ENCODE peak calls at places on chromosomes 7 and 10, in four cellular contexts. T, C, E and V are unnamed samples.

GRCh38 chr10:33365314-33365713 is 30.8 kb upstream of the NRP1 start:
- DNase-seq in T (no peak), C (no peak), E (peak; percentile 24), V (no peak)

GRCh38 chr7:158353606-158354570 is 233.7 kb downstream of the PTPRN2 start:
- DNase-seq in C (peak; percentile 14), E (peak; percentile 19), T (no peak), V (no peak)

GRCh38 chr7:94297397-94297838 is 97.3 kb upstream of the COL1A2 start:
- DNase-seq in C (peak; percentile 93), E (peak; percentile 98), T (no peak), V (no peak)

GRCh38 chr10:104067525-104067924 is 18.2 kb downstream of the COL17A1 start:
- DNase-seq in E (no peak), C (no peak), T (no peak), V (no peak)

GRCh38 chr7:23235688-23236280 is 10.8 kb upstream of the GPNMB start:
- DNase-seq in T (no peak), E (peak; percentile 63), C (peak; percentile 89), V (no peak)

GRCh38 chr7:46286957-46287356 is 365.9 kb upstream of the IGFBP3 start:
- DNase-seq in C (no peak), T (no peak), E (no peak), V (no peak)

GRCh38 chr10:70851597-70852475 is 36.1 kb downstream of the SGPL1 start:
- DNase-seq in T (no peak), C (no peak), E (no peak), V (no peak)

GRCh38 chr7:131306777-131307176 is 20.9 kb upstream of the MKLN1 start:
- DNase-seq in E (no peak), T (no peak), C (no peak), V (no peak)

GRCh38 chr7:148626828-148627227 is 36.3 kb downstream of the C7orf33 start:
- DNase-seq in E (no peak), T (no peak), C (no peak), V (no peak)

GRCh38 chr10:86188796-86189558 is 177.6 kb downstream of the GRID1 start:
- DNase-seq in C (no peak), E (no peak), T (no peak), V (no peak)

GRCh38 chr10:132685121-132685891 is 100.6 kb downstream of the NKX6-2 start:
- DNase-seq in C (peak; percentile 72), E (peak; percentile 37), T (peak; percentile 75), V (peak; percentile 58)

GRCh38 chr7:40887099-40887498 is 752.3 kb downstream of the SUGCT start:
- DNase-seq in C (no peak), E (peak; percentile 71), T (no peak), V (no peak)

GRCh38 chr10:88932539-88933256 is 19.9 kb downstream of the ACTA2 start:
- DNase-seq in E (peak; percentile 96), T (no peak), C (peak; percentile 83), V (no peak)

GRCh38 chr7:91288208-91288824 is 24.1 kb downstream of the FZD1 start:
- DNase-seq in T (no peak), E (peak; percentile 32), C (no peak), V (no peak)

GRCh38 chr7:2572101-2572842 is 13.5 kb downstream of the IQCE start:
- DNase-seq in T (no peak), E (peak; percentile 33), C (no peak), V (peak; percentile 39)

GRCh38 chr7:44757311-44757710 is 8.7 kb downstream of the ZMIZ2 start:
- DNase-seq in C (no peak), E (no peak), T (no peak), V (no peak)

GRCh38 chr7:155965010-155965409 is 152.7 kb upstream of the SHH start:
- DNase-seq in T (no peak), E (no peak), C (peak; percentile 25), V (no peak)

GRCh38 chr7:100946766-100947365 is 2.5 kb upstream of the MUC3A start:
- DNase-seq in T (no peak), C (no peak), E (no peak), V (no peak)

GRCh38 chr7:131554880-131555516 is 1.4 kb downstream of the PODXL start:
- DNase-seq in C (no peak), T (no peak), E (no peak), V (no peak)

GRCh38 chr10:103512166-103512565 is 18.7 kb downstream of the NEURL1 start:
- DNase-seq in E (no peak), C (no peak), T (no peak), V (no peak)

GRCh38 chr10:49748006-49748405 is 14.1 kb downstream of the OGDHL start:
- DNase-seq in E (no peak), C (no peak), T (no peak), V (no peak)

GRCh38 chr7:116188-116981 is 76.0 kb upstream of the FAM20C start:
- DNase-seq in E (no peak), C (peak; percentile 62), T (no peak), V (no peak)

GRCh38 chr7:76257973-76258372 is 44.5 kb upstream of the HSPB1 start:
- DNase-seq in E (no peak), T (no peak), C (no peak), V (no peak)

GRCh38 chr7:131164025-131164899 is 163.4 kb upstream of the MKLN1 start:
- DNase-seq in E (peak; percentile 91), T (no peak), C (no peak), V (no peak)

GRCh38 chr7:25858562-25859411 is 293.2 kb upstream of the NFE2L3 start:
- DNase-seq in E (no peak), C (no peak), T (no peak), V (no peak)

GRCh38 chr10:69831231-69831855 is 29.6 kb downstream of the COL13A1 start:
- DNase-seq in C (no peak), T (no peak), E (peak; percentile 40), V (no peak)

GRCh38 chr10:71998840-71999194 is 34.6 kb downstream of the CHST3 start:
- DNase-seq in E (peak; percentile 87), C (peak; percentile 86), T (no peak), V (no peak)

GRCh38 chr10:5148678-5149032 is 36.3 kb downstream of the AKR1C8 start:
- DNase-seq in T (no peak), C (no peak), E (no peak), V (no peak)
- H3K27ac ChIP-seq in T (no peak overlapping the region), C (no peak overlapping the region), E (no peak overlapping the region), V (no peak overlapping the region)

DNA sequence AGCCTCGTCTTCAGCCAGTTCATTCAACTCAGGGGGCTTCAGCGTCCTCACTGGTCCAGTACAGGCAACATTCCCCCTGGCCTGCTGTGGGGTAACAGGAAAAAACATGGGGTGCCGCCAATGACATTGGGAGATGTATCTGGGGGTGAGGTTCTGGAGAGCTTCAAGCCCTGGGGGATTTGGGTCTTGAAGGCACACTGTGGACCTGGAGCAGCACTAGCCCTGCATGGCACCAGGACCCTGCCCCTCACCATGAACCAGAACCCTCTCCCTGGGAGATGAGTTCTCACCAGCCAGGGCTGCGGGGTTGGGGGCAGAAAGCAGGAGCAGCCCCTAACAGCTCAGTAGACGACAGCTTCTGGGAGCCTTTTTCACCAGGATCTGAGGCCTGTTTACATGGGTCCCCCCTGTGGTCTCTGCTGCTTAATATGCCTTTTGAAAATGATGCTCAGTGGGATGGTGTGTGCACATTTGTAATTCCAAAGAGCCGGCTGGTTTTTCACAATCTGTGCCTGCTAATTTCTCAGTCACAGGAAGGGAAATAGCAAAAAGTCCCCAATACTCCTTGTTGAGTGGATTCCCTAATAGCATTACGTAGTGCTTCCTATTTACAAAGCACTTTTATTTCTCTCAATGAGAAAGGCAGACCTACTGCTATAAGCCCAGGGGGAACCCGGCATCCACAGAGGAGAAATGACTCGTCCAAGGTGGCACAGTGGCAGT is 509.5 kb downstream of the RPS24 start:
- DNase-seq in T (no peak), E (no peak), C (peak; percentile 62), V (no peak)
- H3K27ac ChIP-seq in T (peak overlapping the region; percentile 69), E (peak overlapping the region; percentile 79), C (peak overlapping the region; percentile 67), V (no peak overlapping the region)

GRCh38 chr7:68187549-68187948 is 1190.9 kb downstream of the TYW1 start:
- DNase-seq in T (no peak), E (no peak), C (no peak), V (no peak)

DNA sequence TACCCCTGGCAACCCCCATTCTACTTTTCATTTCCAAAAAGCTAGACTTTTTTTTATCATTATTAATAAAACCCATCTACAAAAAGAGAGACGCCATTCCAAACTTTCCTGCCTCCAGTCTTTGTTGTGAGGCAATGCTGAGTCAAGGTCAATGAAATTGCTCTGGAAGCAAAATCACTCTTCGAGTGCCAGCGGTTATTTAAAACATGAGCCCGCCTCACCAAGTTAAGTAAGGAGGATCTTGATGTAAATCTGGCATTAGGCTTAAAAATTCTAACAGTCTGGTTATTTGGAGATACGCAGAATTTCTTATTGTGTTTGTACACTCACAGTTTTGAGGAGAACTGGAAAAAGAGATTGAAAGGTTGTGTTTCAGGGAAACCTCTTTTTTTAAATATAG is 1196.3 kb downstream of the TYW1 start:
- DNase-seq in E (no peak), C (no peak), T (no peak), V (no peak)
- H3K27ac ChIP-seq in E (no peak overlapping the region), C (no peak overlapping the region), T (no peak overlapping the region), V (no peak overlapping the region)

DNA sequence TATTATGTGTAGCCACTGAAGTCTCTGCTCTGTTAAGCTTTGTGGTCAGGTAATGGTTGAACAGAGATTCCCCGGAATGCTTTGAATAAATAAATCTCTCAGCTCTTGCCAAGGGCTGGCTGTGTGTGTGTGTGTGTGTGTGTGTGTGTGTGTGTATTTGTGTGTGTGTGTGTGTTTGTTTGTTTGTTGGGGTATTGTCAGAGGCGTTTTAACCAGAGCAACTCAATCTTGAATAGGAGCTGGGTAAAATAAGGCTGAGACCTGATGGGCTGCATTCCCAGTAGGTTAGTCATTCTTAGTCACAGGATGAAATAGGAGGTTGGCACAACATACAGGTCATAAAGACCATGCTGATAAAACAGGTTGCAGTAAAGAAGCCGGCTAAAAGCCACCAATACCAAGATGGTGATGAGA is 256.2 kb upstream of the CACNA2D1 start:
- DNase-seq in T (no peak), C (no peak), E (peak; percentile 31), V (no peak)
- H3K27ac ChIP-seq in T (no peak overlapping the region), C (no peak overlapping the region), E (no peak overlapping the region), V (no peak overlapping the region)

GRCh38 chr10:4403638-4404252 is 422.3 kb upstream of the AKR1E2 start:
- DNase-seq in E (no peak), C (no peak), T (no peak), V (no peak)

GRCh38 chr10:4405828-4406227 is 420.2 kb upstream of the AKR1E2 start:
- DNase-seq in C (no peak), E (no peak), T (no peak), V (no peak)

GRCh38 chr10:4409281-4409680 is 416.7 kb upstream of the AKR1E2 start:
- DNase-seq in T (no peak), E (no peak), C (no peak), V (no peak)

GRCh38 chr10:4407783-4408182 is 418.2 kb upstream of the AKR1E2 start:
- DNase-seq in C (no peak), E (peak; percentile 71), T (no peak), V (no peak)
- H3K27ac ChIP-seq in C (no peak overlapping the region), E (peak overlapping the region; percentile 35), T (no peak overlapping the region), V (no peak overlapping the region)

GRCh38 chr10:4837551-4837950 is 11.5 kb downstream of the AKR1E2 start:
- DNase-seq in C (no peak), T (no peak), E (no peak), V (no peak)
- H3K27ac ChIP-seq in C (no peak overlapping the region), T (no peak overlapping the region), E (no peak overlapping the region), V (no peak overlapping the region)

DNA sequence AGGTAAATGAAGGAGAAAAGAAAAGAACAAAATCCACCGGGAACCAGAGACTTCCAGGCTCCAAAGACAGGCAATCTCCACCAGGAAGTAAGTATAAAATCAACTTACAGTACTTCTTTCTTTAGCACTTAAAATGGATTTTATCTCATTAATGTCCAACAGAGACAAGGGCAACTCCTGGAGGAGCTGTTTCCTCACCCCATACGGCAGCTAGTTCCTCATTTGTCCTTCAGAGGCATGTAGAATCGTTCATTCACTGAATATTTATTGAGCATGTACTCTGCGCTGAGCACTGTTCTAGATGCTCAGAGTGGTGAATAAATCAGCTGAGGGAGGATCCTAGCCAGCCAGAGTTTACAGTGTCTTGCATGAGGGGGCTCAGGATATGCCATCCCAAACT is 66.7 kb downstream of the BAMBI start:
- DNase-seq in C (no peak), T (no peak), E (no peak), V (no peak)
- H3K27ac ChIP-seq in C (no peak overlapping the region), T (no peak overlapping the region), E (no peak overlapping the region), V (no peak overlapping the region)